ENCODE peak calls at places on chromosomes 4 and X, in four cellular contexts. I is G401, V is AML-193, M is body of pancreas. U is an unnamed sample.

GRCh38 chr4:147336252-147336651 is 144.6 kb upstream of the EDNRA start:
- DNase-seq in V (no peak), I (no peak), M (no peak), U (no peak)

GRCh38 chrX:45385767-45386166 is 185.1 kb upstream of the DIPK2B start:
- DNase-seq in M (no peak), V (no peak), I (no peak), U (no peak)

GRCh38 chr4:174284181-174284886 is 623 bp downstream of the CEP44 start:
- DNase-seq in M (no peak), V (peak), I (peak), U (no peak)

GRCh38 chrX:9416562-9417319 is 48.1 kb upstream of the TBL1X start:
- DNase-seq in M (no peak), V (no peak), I (no peak), U (no peak)

GRCh38 chr4:183388021-183388420 is 56.4 kb upstream of the CDKN2AIP start:
- DNase-seq in I (no peak), M (no peak), V (no peak), U (no peak)

GRCh38 chr4:41796545-41797210 is 48.2 kb upstream of the PHOX2B start:
- DNase-seq in V (no peak), M (no peak), I (no peak), U (no peak)

GRCh38 chrX:14030248-14030592 is 528 bp upstream of the GEMIN8 start:
- DNase-seq in V (no peak), M (no peak), I (no peak), U (no peak)

GRCh38 chr4:14867847-14868246 is 134.4 kb upstream of the CPEB2 start:
- DNase-seq in I (no peak), V (no peak), M (no peak), U (no peak)

GRCh38 chrX:108199691-108200090 is 108.1 kb downstream of the ATG4A start:
- DNase-seq in M (no peak), V (peak), I (no peak), U (no peak)

GRCh38 chrX:9498236-9498635 is 33.4 kb downstream of the TBL1X start:
- DNase-seq in V (no peak), M (no peak), I (no peak), U (no peak)

GRCh38 chr4:23388259-23388658 is 501.6 kb downstream of the PPARGC1A start:
- DNase-seq in I (no peak), V (no peak), M (no peak), U (no peak)

GRCh38 chrX:154714925-154715324 is 36.0 kb downstream of the GAB3 start:
- DNase-seq in M (peak), V (peak), I (peak), U (peak)

GRCh38 chrX:8284131-8284530 is 113.1 kb upstream of the VCX2 start:
- DNase-seq in I (no peak), M (no peak), V (no peak), U (peak)

GRCh38 chr4:86032476-86033022 is 327.3 kb downstream of the MAPK10 start:
- DNase-seq in V (peak), I (peak), M (peak), U (peak)

GRCh38 chr4:118033148-118034060 is 882 bp upstream of the NDST3 start:
- DNase-seq in V (peak), M (peak), I (peak), U (peak)

GRCh38 chr4:123462007-123462406 is 65.4 kb downstream of the SPRY1 start:
- DNase-seq in V (no peak), M (no peak), I (no peak), U (no peak)

GRCh38 chrX:48945517-48946348 is 11.7 kb downstream of the OTUD5 start:
- DNase-seq in V (peak), M (peak), I (peak), U (peak)

GRCh38 chrX:9693307-9694001 is 72.2 kb downstream of the GPR143 start:
- DNase-seq in V (no peak), M (no peak), I (no peak), U (no peak)

GRCh38 chr4:157075401-157075800 is 549 bp upstream of the GLRB start:
- DNase-seq in I (no peak), V (no peak), M (no peak), U (no peak)

GRCh38 chr4:20249333-20249732 is 2.4 kb upstream of the SLIT2 start:
- DNase-seq in V (no peak), M (peak), I (peak), U (no peak)

GRCh38 chr4:56158483-56158882 is 209.7 kb downstream of the CEP135 start:
- DNase-seq in M (no peak), V (no peak), I (no peak), U (no peak)

GRCh38 chrX:110965409-110965808 is 130.6 kb upstream of the PAK3 start:
- DNase-seq in M (no peak), I (no peak), V (no peak), U (no peak)

U was measured in thyroid gland.